ENCODE peak calls at places on chromosomes 4 and X, in eight cellular contexts. One of them, this sample, is unnamed.

GRCh38 chrX:3046253-3046909 is 5.1 kb downstream of the ARSF start:
- DNase-seq in mucosa of descending colon: no peak
- DNase-seq in foreskin keratinocyte: no peak
- DNase-seq in Calu3: no peak
- DNase-seq in progenitor cell of endocrine pancreas: no peak
- DNase-seq in ascending aorta: no peak
- DNase-seq in activated CD4-positive, alpha-beta T cell treated with anti-CD3 and anti-CD28 coated beads for 1 hour: no peak
- DNase-seq in left ventricle myocardium superior: no peak
- DNase-seq in this sample: no peak

GRCh38 chrX:155632424-155633100 is 19.8 kb upstream of the TMLHE start:
- DNase-seq in ascending aorta: no peak
- DNase-seq in progenitor cell of endocrine pancreas: no peak
- DNase-seq in mucosa of descending colon: no peak
- DNase-seq in foreskin keratinocyte: no peak
- DNase-seq in Calu3: no peak
- DNase-seq in left ventricle myocardium superior: no peak
- DNase-seq in activated CD4-positive, alpha-beta T cell treated with anti-CD3 and anti-CD28 coated beads for 1 hour: no peak
- DNase-seq in this sample: no peak

GRCh38 chr4:84232311-84233095 is 266.6 kb downstream of the NKX6-1 start:
- DNase-seq in progenitor cell of endocrine pancreas: no peak
- DNase-seq in ascending aorta: no peak
- DNase-seq in foreskin keratinocyte: no peak
- DNase-seq in mucosa of descending colon: no peak
- DNase-seq in activated CD4-positive, alpha-beta T cell treated with anti-CD3 and anti-CD28 coated beads for 1 hour: no peak
- DNase-seq in left ventricle myocardium superior: no peak
- DNase-seq in Calu3: no peak
- DNase-seq in this sample: no peak

GRCh38 chrX:118566359-118566758 is 70.7 kb downstream of the DOCK11 start:
- DNase-seq in activated CD4-positive, alpha-beta T cell treated with anti-CD3 and anti-CD28 coated beads for 1 hour: no peak
- DNase-seq in left ventricle myocardium superior: no peak
- DNase-seq in mucosa of descending colon: no peak
- DNase-seq in Calu3: no peak
- DNase-seq in ascending aorta: no peak
- DNase-seq in foreskin keratinocyte: peak
- DNase-seq in progenitor cell of endocrine pancreas: no peak
- DNase-seq in this sample: no peak

GRCh38 chrX:10794203-10794630 is 173.8 kb upstream of the MID1 start:
- DNase-seq in progenitor cell of endocrine pancreas: no peak
- DNase-seq in mucosa of descending colon: no peak
- DNase-seq in Calu3: no peak
- DNase-seq in left ventricle myocardium superior: no peak
- DNase-seq in activated CD4-positive, alpha-beta T cell treated with anti-CD3 and anti-CD28 coated beads for 1 hour: no peak
- DNase-seq in foreskin keratinocyte: peak
- DNase-seq in ascending aorta: no peak
- DNase-seq in this sample: no peak

GRCh38 chr4:3500634-3501101 is 31.6 kb downstream of the LRPAP1 start:
- DNase-seq in mucosa of descending colon: no peak
- DNase-seq in foreskin keratinocyte: no peak
- DNase-seq in progenitor cell of endocrine pancreas: no peak
- DNase-seq in Calu3: no peak
- DNase-seq in ascending aorta: no peak
- DNase-seq in left ventricle myocardium superior: no peak
- DNase-seq in activated CD4-positive, alpha-beta T cell treated with anti-CD3 and anti-CD28 coated beads for 1 hour: no peak
- DNase-seq in this sample: no peak

GRCh38 chrX:41338422-41338821 is 4.5 kb downstream of the DDX3X start:
- DNase-seq in activated CD4-positive, alpha-beta T cell treated with anti-CD3 and anti-CD28 coated beads for 1 hour: no peak
- DNase-seq in progenitor cell of endocrine pancreas: no peak
- DNase-seq in ascending aorta: no peak
- DNase-seq in left ventricle myocardium superior: no peak
- DNase-seq in Calu3: no peak
- DNase-seq in foreskin keratinocyte: no peak
- DNase-seq in mucosa of descending colon: no peak
- DNase-seq in this sample: no peak

GRCh38 chr4:121011780-121012340 is 60.5 kb downstream of the NDNF start:
- DNase-seq in activated CD4-positive, alpha-beta T cell treated with anti-CD3 and anti-CD28 coated beads for 1 hour: no peak
- DNase-seq in foreskin keratinocyte: no peak
- DNase-seq in progenitor cell of endocrine pancreas: no peak
- DNase-seq in mucosa of descending colon: no peak
- DNase-seq in Calu3: no peak
- DNase-seq in ascending aorta: no peak
- DNase-seq in left ventricle myocardium superior: no peak
- DNase-seq in this sample: no peak

GRCh38 chrX:16022580-16023170 is 100.7 kb upstream of the GRPR start:
- DNase-seq in activated CD4-positive, alpha-beta T cell treated with anti-CD3 and anti-CD28 coated beads for 1 hour: no peak
- DNase-seq in Calu3: no peak
- DNase-seq in left ventricle myocardium superior: no peak
- DNase-seq in ascending aorta: no peak
- DNase-seq in progenitor cell of endocrine pancreas: no peak
- DNase-seq in foreskin keratinocyte: peak
- DNase-seq in mucosa of descending colon: no peak
- DNase-seq in this sample: no peak